ENCODE peak calls at places on chromosomes 13 and 19, in seven cellular contexts. One of them, this sample, is unnamed.

GRCh38 chr13:67076378-67076777 is 153.8 kb downstream of the PCDH9 start:
- DNase-seq in astrocyte: peak
- DNase-seq in uterus: no peak
- DNase-seq in heart right ventricle: no peak
- DNase-seq in stomach: no peak
- DNase-seq in IMR-90: peak
- DNase-seq in AG10803: no peak
- DNase-seq in this sample: no peak

GRCh38 chr13:29621841-29622240 is 26.4 kb upstream of the SLC7A1 start:
- DNase-seq in heart right ventricle: no peak
- DNase-seq in astrocyte: peak
- DNase-seq in AG10803: no peak
- DNase-seq in IMR-90: peak
- DNase-seq in stomach: no peak
- DNase-seq in uterus: no peak
- DNase-seq in this sample: no peak

GRCh38 chr19:35901854-35902661 is at the start of gene HCST:
- DNase-seq in IMR-90: peak
- DNase-seq in stomach: no peak
- DNase-seq in uterus: no peak
- DNase-seq in astrocyte: peak
- DNase-seq in heart right ventricle: no peak
- DNase-seq in AG10803: peak
- DNase-seq in this sample: peak

GRCh38 chr19:14318873-14319272 is 62.4 kb upstream of the ADGRE5 start:
- DNase-seq in uterus: no peak
- DNase-seq in AG10803: no peak
- DNase-seq in stomach: no peak
- DNase-seq in astrocyte: no peak
- DNase-seq in IMR-90: no peak
- DNase-seq in heart right ventricle: no peak
- DNase-seq in this sample: peak

GRCh38 chr13:25659091-25659502 is 287.3 kb downstream of the ATP8A2 start:
- DNase-seq in AG10803: no peak
- DNase-seq in uterus: no peak
- DNase-seq in stomach: peak
- DNase-seq in IMR-90: no peak
- DNase-seq in heart right ventricle: no peak
- DNase-seq in astrocyte: no peak
- DNase-seq in this sample: no peak

GRCh38 chr13:48667136-48667535 is 13.4 kb downstream of the CYSLTR2 start:
- DNase-seq in AG10803: no peak
- DNase-seq in astrocyte: no peak
- DNase-seq in heart right ventricle: no peak
- DNase-seq in IMR-90: no peak
- DNase-seq in uterus: no peak
- DNase-seq in stomach: no peak
- DNase-seq in this sample: no peak

GRCh38 chr19:15508035-15508710 is at the start of gene CYP4F22:
- DNase-seq in uterus: no peak
- DNase-seq in heart right ventricle: no peak
- DNase-seq in astrocyte: no peak
- DNase-seq in stomach: no peak
- DNase-seq in IMR-90: no peak
- DNase-seq in AG10803: no peak
- DNase-seq in this sample: no peak

GRCh38 chr13:49240017-49240416 is 7.7 kb upstream of the CDADC1 start:
- DNase-seq in uterus: no peak
- DNase-seq in heart right ventricle: no peak
- DNase-seq in AG10803: no peak
- DNase-seq in stomach: no peak
- DNase-seq in astrocyte: peak
- DNase-seq in IMR-90: peak
- DNase-seq in this sample: no peak

GRCh38 chr13:30319130-30319529 is 11.8 kb upstream of the KATNAL1 start:
- DNase-seq in astrocyte: no peak
- DNase-seq in IMR-90: no peak
- DNase-seq in uterus: no peak
- DNase-seq in heart right ventricle: no peak
- DNase-seq in stomach: no peak
- DNase-seq in AG10803: no peak
- DNase-seq in this sample: no peak

GRCh38 chr13:47351798-47352197 is 454.9 kb upstream of the HTR2A start:
- DNase-seq in uterus: no peak
- DNase-seq in stomach: no peak
- DNase-seq in AG10803: no peak
- DNase-seq in astrocyte: no peak
- DNase-seq in IMR-90: no peak
- DNase-seq in heart right ventricle: no peak
- DNase-seq in this sample: no peak

GRCh38 chr19:14162871-14163297 is 26.5 kb upstream of the ASF1B start:
- DNase-seq in stomach: no peak
- DNase-seq in IMR-90: no peak
- DNase-seq in AG10803: no peak
- DNase-seq in uterus: no peak
- DNase-seq in astrocyte: no peak
- DNase-seq in heart right ventricle: no peak
- DNase-seq in this sample: no peak

DNA sequence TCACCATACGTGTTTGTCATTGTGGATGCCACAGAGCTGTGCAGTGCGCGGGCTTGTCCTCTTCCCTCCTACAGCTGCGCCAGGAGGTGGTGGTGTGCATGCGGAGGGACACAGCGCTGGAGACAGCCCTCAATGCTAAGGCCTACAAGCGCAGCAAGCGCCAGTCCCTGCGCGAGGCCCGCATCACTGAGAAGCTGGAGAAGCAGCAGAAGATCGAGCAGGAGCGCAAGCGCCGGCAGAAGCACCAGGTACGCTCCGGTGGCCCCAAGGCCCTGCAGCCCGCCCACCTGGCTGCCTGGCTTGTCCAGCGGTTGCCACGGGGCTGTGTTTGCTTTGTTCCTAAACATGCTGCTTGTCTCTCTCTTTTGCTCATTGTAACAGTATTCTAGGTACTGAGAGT is 30.2 kb downstream of the SMARCA4 start:
- DNase-seq in uterus: no peak
- DNase-seq in heart right ventricle: no peak
- DNase-seq in stomach: no peak
- DNase-seq in astrocyte: no peak
- DNase-seq in AG10803: no peak
- DNase-seq in IMR-90: no peak
- DNase-seq in this sample: no peak
- H3K4me3 ChIP-seq in uterus: no peak
- H3K4me3 ChIP-seq in heart right ventricle: no peak
- H3K4me3 ChIP-seq in stomach: no peak
- H3K4me3 ChIP-seq in astrocyte: no peak
- H3K4me3 ChIP-seq in AG10803: no peak
- H3K4me3 ChIP-seq in IMR-90: no peak
- H3K4me3 ChIP-seq in this sample: no peak

GRCh38 chr13:38641164-38641948 is 45.5 kb upstream of the FREM2 start:
- DNase-seq in astrocyte: no peak
- DNase-seq in IMR-90: no peak
- DNase-seq in AG10803: peak
- DNase-seq in stomach: no peak
- DNase-seq in uterus: no peak
- DNase-seq in heart right ventricle: no peak
- DNase-seq in this sample: no peak
- TF ChIP-seq CTCF in astrocyte: peak
- TF ChIP-seq CTCF in IMR-90: peak
- TF ChIP-seq CTCF in AG10803: peak
- TF ChIP-seq CTCF in stomach: no peak
- TF ChIP-seq CTCF in uterus: no peak
- TF ChIP-seq CTCF in heart right ventricle: no peak
- TF ChIP-seq CTCF in this sample: no peak

GRCh38 chr13:42259515-42259914 is 12.4 kb upstream of the AKAP11 start:
- DNase-seq in IMR-90: no peak
- DNase-seq in heart right ventricle: no peak
- DNase-seq in astrocyte: no peak
- DNase-seq in uterus: no peak
- DNase-seq in stomach: no peak
- DNase-seq in AG10803: no peak
- DNase-seq in this sample: no peak
- H3K4me3 ChIP-seq in IMR-90: no peak
- H3K4me3 ChIP-seq in heart right ventricle: no peak
- H3K4me3 ChIP-seq in astrocyte: no peak
- H3K4me3 ChIP-seq in uterus: no peak
- H3K4me3 ChIP-seq in stomach: no peak
- H3K4me3 ChIP-seq in AG10803: no peak
- H3K4me3 ChIP-seq in this sample: no peak

GRCh38 chr19:1606138-1606651 is 933 bp upstream of the UQCR11 start:
- DNase-seq in astrocyte: no peak
- DNase-seq in IMR-90: no peak
- DNase-seq in AG10803: no peak
- DNase-seq in stomach: peak
- DNase-seq in uterus: no peak
- DNase-seq in heart right ventricle: no peak
- DNase-seq in this sample: no peak
- TF ChIP-seq CTCF in astrocyte: no peak
- TF ChIP-seq CTCF in IMR-90: no peak
- TF ChIP-seq CTCF in AG10803: no peak
- TF ChIP-seq CTCF in stomach: no peak
- TF ChIP-seq CTCF in uterus: no peak
- TF ChIP-seq CTCF in heart right ventricle: no peak
- TF ChIP-seq CTCF in this sample: no peak

DNA sequence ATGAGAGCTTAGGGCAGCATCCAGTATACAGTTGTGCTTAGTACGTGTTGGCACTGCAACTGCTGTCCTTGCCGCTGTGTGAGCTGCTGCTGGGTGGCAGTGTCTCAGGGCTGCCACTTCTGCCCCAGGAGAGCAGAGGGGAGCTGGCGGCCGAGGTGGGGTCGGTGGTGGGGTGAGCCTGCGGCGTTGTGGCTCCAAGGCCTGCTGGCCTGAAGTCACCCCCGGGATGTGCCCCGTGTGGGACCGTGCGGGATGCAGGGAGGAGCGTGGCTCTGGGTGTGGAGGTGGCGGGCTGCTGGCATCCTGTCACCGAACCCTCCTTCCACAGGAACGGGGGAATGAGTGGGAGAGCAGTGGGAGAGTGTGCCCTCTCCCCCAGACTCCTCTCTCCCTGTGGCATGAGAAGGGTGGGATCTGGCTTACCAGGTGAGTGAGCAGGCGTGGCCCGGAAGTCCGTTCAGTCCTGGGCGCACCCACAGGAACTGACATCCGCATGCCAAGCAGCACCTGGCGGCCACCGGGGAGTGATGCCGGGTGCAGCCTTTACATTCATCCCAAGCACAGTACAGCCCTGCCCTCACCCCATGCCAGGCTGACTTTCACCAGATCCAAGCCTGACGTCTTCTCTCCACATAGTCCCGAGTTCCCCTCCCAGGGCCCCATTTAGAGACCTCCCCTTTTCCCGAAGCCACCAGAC is 26.5 kb downstream of the MCF2L start:
- DNase-seq in heart right ventricle: no peak
- DNase-seq in AG10803: no peak
- DNase-seq in astrocyte: no peak
- DNase-seq in stomach: peak
- DNase-seq in uterus: no peak
- DNase-seq in IMR-90: no peak
- DNase-seq in this sample: peak
- H3K4me3 ChIP-seq in heart right ventricle: no peak
- H3K4me3 ChIP-seq in AG10803: no peak
- H3K4me3 ChIP-seq in astrocyte: no peak
- H3K4me3 ChIP-seq in stomach: no peak
- H3K4me3 ChIP-seq in uterus: no peak
- H3K4me3 ChIP-seq in IMR-90: no peak
- H3K4me3 ChIP-seq in this sample: no peak